ENCODE peak calls at places on chromosomes 1 and 21, in six cellular contexts. X, R, E, S, T and U are unnamed samples.

GRCh38 chr1:154219511-154219910 is 1.2 kb upstream of the UBAP2L start:
- DNase-seq in E (no peak), X (no peak), S (peak), R (no peak), T (peak), U (no peak)

GRCh38 chr1:46581685-46582455 is 22.2 kb downstream of the MKNK1 start:
- DNase-seq in S (no peak), X (no peak), R (no peak), T (no peak), E (no peak), U (no peak)

GRCh38 chr1:209257454-209257853 is 326.1 kb upstream of the CAMK1G start:
- DNase-seq in S (no peak), X (no peak), T (no peak), R (no peak), E (no peak), U (no peak)

GRCh38 chr1:65508051-65508450 is 87.6 kb downstream of the LEPR start:
- DNase-seq in R (no peak), X (no peak), S (no peak), T (no peak), E (no peak), U (no peak)

GRCh38 chr1:172948457-172948856 is 102.3 kb downstream of the TNFSF18 start:
- DNase-seq in E (no peak), X (peak), S (peak), R (peak), T (peak), U (no peak)

GRCh38 chr1:24805534-24806301 is 60.5 kb downstream of the CLIC4 start:
- DNase-seq in R (peak), S (peak), X (no peak), E (no peak), T (peak), U (no peak)

GRCh38 chr1:219659005-219659632 is 46.2 kb upstream of the ZC3H11B start:
- DNase-seq in X (no peak), T (peak), S (no peak), R (no peak), E (no peak), U (no peak)

GRCh38 chr1:164440222-164440621 is 118.8 kb upstream of the PBX1 start:
- DNase-seq in S (peak), X (peak), T (peak), R (no peak), E (no peak), U (no peak)

GRCh38 chr1:17531682-17532487 is 7.6 kb upstream of the ARHGEF10L start:
- DNase-seq in T (peak), S (peak), X (no peak), E (peak), R (no peak), U (no peak)

GRCh38 chr1:53375440-53375839 is 47.6 kb upstream of the LRP8 start:
- DNase-seq in X (no peak), E (no peak), T (no peak), R (no peak), S (no peak), U (no peak)

GRCh38 chr1:153777648-153778047 is 2.4 kb downstream of the SLC27A3 start:
- DNase-seq in X (no peak), R (no peak), E (no peak), S (no peak), T (peak), U (no peak)

GRCh38 chr1:84991097-84991890 is 5.6 kb downstream of the MCOLN2 start:
- DNase-seq in T (no peak), E (no peak), R (no peak), X (no peak), S (no peak), U (no peak)

GRCh38 chr1:234556245-234556943 is 53.6 kb downstream of the IRF2BP2 start:
- DNase-seq in R (no peak), E (no peak), T (no peak), X (no peak), S (no peak), U (no peak)

GRCh38 chr1:181126871-181127587 is 38.5 kb downstream of the IER5 start:
- DNase-seq in X (peak), E (no peak), R (no peak), S (no peak), T (no peak), U (no peak)

GRCh38 chr21:43188712-43189151 is 19.9 kb downstream of the CRYAA start:
- DNase-seq in E (no peak), X (no peak), S (no peak), T (no peak), R (no peak), U (no peak)

GRCh38 chr1:152037920-152038658 is 1.3 kb upstream of the S100A11 start:
- DNase-seq in T (peak), E (no peak), R (no peak), X (no peak), S (no peak), U (no peak)

DNA sequence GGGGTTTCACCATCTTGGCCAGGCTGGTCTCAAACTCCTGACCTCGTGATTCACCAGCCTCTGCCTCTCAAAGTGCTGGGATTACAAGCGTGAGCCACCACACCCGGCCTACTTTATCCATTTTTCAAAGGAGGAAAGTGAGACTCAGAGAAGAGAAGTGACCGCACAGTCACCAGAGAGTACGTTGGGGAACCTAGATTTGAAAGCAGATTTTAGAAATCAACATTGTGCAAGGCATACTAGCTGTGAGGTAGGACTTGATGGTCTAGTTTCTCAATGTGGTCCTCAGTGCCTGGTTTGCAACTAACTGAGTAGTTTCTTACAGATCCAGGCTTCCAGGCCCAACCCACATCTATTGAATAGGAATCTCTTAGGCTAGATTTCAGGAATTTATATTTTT is 1.7 kb upstream of the PRCC start:
- DNase-seq in S (no peak), T (no peak), X (no peak), R (no peak), E (no peak), U (no peak)
- H3K4me3 ChIP-seq in S (no peak), T (no peak), X (peak), R (peak), E (peak), U (no peak)

GRCh38 chr1:26890467-26890796 is 349 bp upstream of the GPN2 start:
- DNase-seq in E (no peak), R (no peak), S (no peak), T (no peak), X (no peak), U (no peak)

GRCh38 chr1:26882696-26883095 is 7.4 kb downstream of the GPN2 start:
- DNase-seq in E (no peak), T (no peak), X (no peak), S (no peak), R (no peak), U (no peak)

GRCh38 chr1:26889580-26890466 is at the start of gene GPN2:
- DNase-seq in X (peak), E (peak), T (peak), R (peak), S (peak), U (peak)

DNA sequence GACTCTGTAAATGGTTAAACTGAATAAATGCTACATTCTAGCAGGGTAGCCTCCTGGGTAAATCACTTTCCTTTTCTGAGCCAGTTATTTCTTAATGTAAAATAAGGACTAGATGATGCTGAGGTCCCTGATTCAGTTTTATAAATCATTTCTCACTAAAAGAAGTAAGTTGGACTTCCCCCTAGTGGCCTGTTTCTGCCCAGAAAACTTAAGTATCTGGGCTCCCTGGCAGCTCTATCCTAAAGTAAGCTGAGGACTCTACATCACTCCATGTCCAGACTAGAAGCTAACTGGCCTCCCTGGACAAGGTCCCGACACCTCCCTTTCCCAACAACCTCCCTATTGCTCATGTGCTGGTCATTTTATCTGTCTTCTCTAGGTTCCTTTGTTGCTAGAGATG is 3.0 kb downstream of the GPN2 start:
- DNase-seq in T (peak), R (no peak), S (peak), E (no peak), X (peak), U (no peak)
- TF ChIP-seq CTCF in T (peak), R (peak), S (peak), E (peak), X (peak), U (peak)

DNA sequence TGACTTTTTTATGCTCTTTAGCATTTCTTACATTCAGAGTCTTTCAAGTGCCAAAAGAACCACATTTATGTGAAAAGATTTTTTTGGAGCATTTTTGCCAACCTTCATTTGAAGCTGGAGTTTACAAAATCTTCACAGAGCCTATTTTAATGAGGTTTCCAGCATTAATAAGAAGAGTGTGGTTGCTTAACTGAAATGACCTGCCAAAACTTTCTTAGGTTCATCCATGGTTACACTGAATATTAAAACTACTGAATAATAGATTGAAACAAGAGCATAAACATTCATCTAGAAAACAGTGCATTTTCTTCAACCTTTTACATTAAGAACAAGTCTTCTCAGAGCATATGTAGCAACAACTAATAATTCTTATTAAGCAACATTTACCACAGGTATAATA is 672.3 kb upstream of the CXADR start:
- DNase-seq in X (no peak), E (no peak), T (no peak), R (no peak), S (no peak), U (no peak)
- H3K4me3 ChIP-seq in X (no peak), E (no peak), T (no peak), R (no peak), S (no peak), U (no peak)

DNA sequence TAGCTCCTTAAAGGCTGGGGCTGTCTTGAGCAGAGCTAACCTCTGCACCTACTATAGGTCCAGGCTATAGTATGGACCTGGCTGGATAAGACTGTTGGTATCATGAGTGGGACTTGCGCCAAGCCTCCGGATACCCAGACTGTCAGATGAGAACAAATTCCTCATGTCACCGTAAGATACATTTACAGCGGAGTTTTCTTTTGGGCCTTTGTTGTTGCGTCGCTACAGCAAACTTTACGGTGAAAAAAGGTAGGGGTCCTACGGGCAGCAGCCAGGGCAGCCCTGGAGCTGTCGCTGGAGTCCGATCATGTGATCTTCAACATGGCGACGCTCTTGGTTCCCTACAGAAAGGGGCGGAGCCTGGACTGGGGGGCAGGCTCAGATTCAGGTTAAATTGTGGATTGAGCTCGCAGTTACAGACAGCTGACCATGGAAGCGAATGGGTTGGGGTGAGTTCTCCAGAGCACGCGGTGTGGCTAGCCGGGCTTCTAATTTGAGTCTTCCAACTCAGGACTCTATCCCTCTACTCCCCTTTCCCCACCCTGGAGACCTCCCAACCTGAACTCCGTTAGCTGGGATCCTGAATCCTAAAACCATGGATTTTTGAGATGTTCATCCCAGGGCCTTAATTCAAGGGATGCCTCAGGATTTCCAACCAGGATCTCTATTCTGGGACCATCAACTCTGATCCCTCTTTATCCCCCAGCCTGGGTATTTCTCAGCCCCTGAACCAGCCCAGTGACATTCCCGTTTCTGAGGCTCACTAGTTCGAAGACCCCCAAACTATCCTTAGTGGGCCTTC is at the start of gene UROD:
- DNase-seq in S (peak), X (peak), R (peak), E (peak), T (peak), U (peak)
- TF ChIP-seq CTCF in S (no peak), X (no peak), R (no peak), E (no peak), T (no peak), U (no peak)